ENCODE peak calls at places on chromosome 4, in four cellular contexts. D is lung, V is brain pericyte, F is IMR-90. Y is an unnamed sample.

GRCh38 chr4:169957785-169958184 is 68.4 kb downstream of the MFAP3L start:
- DNase-seq in F (no peak), D (no peak), V (no peak), Y (no peak)

GRCh38 chr4:75327804-75328512 is 186.2 kb downstream of the RCHY1 start:
- DNase-seq in F (no peak), V (no peak), D (no peak), Y (no peak)

GRCh38 chr4:107951551-107951950 is 20.2 kb downstream of the CYP2U1 start:
- DNase-seq in F (peak), D (no peak), V (no peak), Y (no peak)

GRCh38 chr4:10354746-10355145 is 102.5 kb downstream of the ZNF518B start:
- DNase-seq in V (no peak), F (no peak), D (no peak), Y (no peak)

GRCh38 chr4:140168936-140169335 is 15.0 kb upstream of the MAML3 start:
- DNase-seq in F (no peak), D (no peak), V (no peak), Y (no peak)

GRCh38 chr4:2929469-2929868 is 33.7 kb downstream of the NOP14 start:
- DNase-seq in D (no peak), V (no peak), F (no peak), Y (no peak)

GRCh38 chr4:10140866-10141759 is 24.5 kb upstream of the WDR1 start:
- DNase-seq in F (no peak), V (no peak), D (no peak), Y (no peak)

GRCh38 chr4:73589261-73589847 is 30.9 kb downstream of the RASSF6 start:
- DNase-seq in D (no peak), V (no peak), F (peak), Y (no peak)

GRCh38 chr4:183223046-183223445 is 97.0 kb downstream of the CLDN22 start:
- DNase-seq in F (no peak), V (no peak), D (no peak), Y (no peak)

GRCh38 chr4:1043658-1044468 is 32.4 kb downstream of the FGFRL1 start:
- DNase-seq in V (peak), D (peak), F (peak), Y (peak)

GRCh38 chr4:122503214-122503613 is 46.7 kb upstream of the IL2 start:
- DNase-seq in F (no peak), D (no peak), V (no peak), Y (no peak)

GRCh38 chr4:77740480-77740879 is 78.7 kb downstream of the CNOT6L start:
- DNase-seq in D (no peak), F (no peak), V (no peak), Y (no peak)

GRCh38 chr4:36676139-36677050 is 395.0 kb downstream of the DTHD1 start:
- DNase-seq in D (no peak), V (no peak), F (no peak), Y (no peak)

GRCh38 chr4:101415962-101416361 is 68.6 kb upstream of the PPP3CA start:
- DNase-seq in F (no peak), D (no peak), V (no peak), Y (no peak)

GRCh38 chr4:155745984-155746383 is 12.8 kb upstream of the GUCY1B1 start:
- DNase-seq in F (peak), D (no peak), V (no peak), Y (no peak)

GRCh38 chr4:186581421-186581820 is 26.1 kb upstream of the MTNR1A start:
- DNase-seq in F (no peak), V (no peak), D (no peak), Y (no peak)

GRCh38 chr4:1029957-1030520 is 18.6 kb downstream of the FGFRL1 start:
- DNase-seq in F (no peak), D (no peak), V (no peak), Y (no peak)

GRCh38 chr4:125741825-125742452 is 427.2 kb downstream of the FAT4 start:
- DNase-seq in V (no peak), F (peak), D (no peak), Y (no peak)

GRCh38 chr4:89311433-89311832 is 3.8 kb upstream of the GPRIN3 start:
- DNase-seq in D (no peak), F (no peak), V (no peak), Y (no peak)

Y was measured in glutamatergic neuron.